ENCODE peak calls at places on chromosome 10, in eight cellular contexts. A, O, T, F, Z, M, J and B are unnamed samples.

GRCh38 chr10:132981173-132981555 is 38.8 kb upstream of the CFAP46 start:
- DNase-seq in F (no peak), Z (no peak), M (no peak), J (no peak), O (no peak), T (no peak), A (no peak), B (no peak)

GRCh38 chr10:61804414-61804813 is 97.1 kb upstream of the ARID5B start:
- DNase-seq in J (no peak), T (no peak), F (peak; percentile 50), Z (peak; percentile 50), M (no peak), O (no peak), A (no peak), B (no peak)

GRCh38 chr10:71081229-71081560 is 131.2 kb upstream of the UNC5B start:
- DNase-seq in J (no peak), A (no peak), O (no peak), T (no peak), F (no peak), Z (no peak), M (peak; percentile 11), B (no peak)

GRCh38 chr10:94108200-94108599 is 114.5 kb downstream of the PLCE1 start:
- DNase-seq in O (no peak), Z (peak; percentile 93), F (no peak), A (no peak), T (no peak), M (no peak), J (peak; percentile 66), B (no peak)

GRCh38 chr10:94223702-94224370 is 138.9 kb downstream of the NOC3L start:
- DNase-seq in O (no peak), F (no peak), Z (no peak), A (no peak), J (no peak), M (no peak), T (no peak), B (no peak)

GRCh38 chr10:132605390-132605789 is 67.8 kb downstream of the INPP5A start:
- DNase-seq in Z (no peak), T (no peak), O (peak; percentile 61), F (no peak), M (no peak), J (no peak), A (no peak), B (no peak)

GRCh38 chr10:90751107-90751997 is 106.5 kb downstream of the HTR7 start:
- DNase-seq in M (peak; percentile 66), J (no peak), F (peak; percentile 41), Z (peak; percentile 46), T (peak; percentile 27), O (no peak), A (peak; percentile 33), B (peak; percentile 45)

GRCh38 chr10:98041352-98042043 is 11.1 kb upstream of the CRTAC1 start:
- DNase-seq in J (peak; percentile 10), M (peak; percentile 86), F (peak; percentile 67), O (peak; percentile 82), Z (peak; percentile 73), T (peak; percentile 56), A (peak; percentile 63), B (peak; percentile 69)

GRCh38 chr10:103273026-103273425 is 3.9 kb upstream of the INA start:
- DNase-seq in J (peak; percentile 76), F (peak; percentile 16), A (peak; percentile 83), O (peak; percentile 78), M (peak; percentile 77), T (no peak), Z (peak; percentile 99), B (no peak)

GRCh38 chr10:118508863-118509262 is 86.6 kb downstream of the PRLHR start:
- DNase-seq in A (no peak), F (no peak), M (no peak), O (no peak), Z (no peak), T (no peak), J (no peak), B (no peak)

GRCh38 chr10:77156406-77156879 is 481.2 kb downstream of the KCNMA1 start:
- DNase-seq in T (peak; percentile 47), J (no peak), Z (peak; percentile 80), F (no peak), O (no peak), M (no peak), A (no peak), B (no peak)

GRCh38 chr10:33279276-33279675 is 55.2 kb downstream of the NRP1 start:
- DNase-seq in F (no peak), Z (peak; percentile 69), J (no peak), A (no peak), M (no peak), O (no peak), T (no peak), B (no peak)

GRCh38 chr10:79562135-79562756 is 2.0 kb upstream of the SFTPA2 start:
- DNase-seq in J (peak; percentile 13), O (peak; percentile 84), T (peak; percentile 71), Z (peak; percentile 74), A (peak; percentile 64), F (peak; percentile 78), M (peak; percentile 81), B (peak; percentile 75)

GRCh38 chr10:69437321-69438259 is 13.7 kb upstream of the TSPAN15 start:
- DNase-seq in A (no peak), T (no peak), Z (no peak), M (no peak), O (no peak), F (no peak), J (no peak), B (no peak)

GRCh38 chr10:76583711-76584161 is 1053.9 kb downstream of the KCNMA1 start:
- DNase-seq in T (no peak), O (no peak), Z (peak; percentile 84), F (no peak), J (peak; percentile 66), M (no peak), A (peak; percentile 56), B (no peak)

GRCh38 chr10:121900443-121901174 is 27.2 kb downstream of the ATE1 start:
- DNase-seq in O (no peak), F (peak; percentile 58), T (no peak), A (peak; percentile 17), M (no peak), J (peak; percentile 42), Z (peak; percentile 83), B (peak; percentile 41)

GRCh38 chr10:48983648-48984359 is 44.2 kb upstream of the LRRC18 start:
- DNase-seq in Z (no peak), A (no peak), F (no peak), T (no peak), J (no peak), O (no peak), M (no peak), B (no peak)

GRCh38 chr10:121495719-121496118 is 102.5 kb downstream of the FGFR2 start:
- DNase-seq in M (no peak), A (peak; percentile 74), T (no peak), J (no peak), O (no peak), F (no peak), Z (no peak), B (peak; percentile 53)

GRCh38 chr10:61836888-61837747 is 64.4 kb upstream of the ARID5B start:
- DNase-seq in Z (peak; percentile 72), F (no peak), M (no peak), T (no peak), O (no peak), J (peak; percentile 43), A (no peak), B (no peak)

GRCh38 chr10:3635697-3636096 is 149.3 kb downstream of the KLF6 start:
- DNase-seq in M (no peak), J (no peak), F (no peak), T (peak; percentile 57), O (no peak), Z (no peak), A (peak; percentile 42), B (peak; percentile 69)

GRCh38 chr10:11611248-11612003 is at the start of gene USP6NL:
- DNase-seq in M (peak; percentile 93), A (peak; percentile 74), F (peak; percentile 92), Z (peak; percentile 89), O (peak; percentile 97), T (peak; percentile 94), J (peak; percentile 46), B (peak; percentile 93)

GRCh38 chr10:102289840-102290239 is 44.5 kb downstream of the GBF1 start:
- DNase-seq in T (no peak), J (no peak), M (no peak), A (peak; percentile 64), F (no peak), O (no peak), Z (no peak), B (no peak)

GRCh38 chr10:2525781-2526180 is 541.6 kb upstream of the PFKP start:
- DNase-seq in M (no peak), F (no peak), J (no peak), O (no peak), A (no peak), Z (no peak), T (no peak), B (no peak)

GRCh38 chr10:43808136-43808535 is 159.5 kb upstream of the ZNF32 start:
- DNase-seq in M (no peak), Z (peak; percentile 10), J (no peak), T (no peak), F (no peak), O (no peak), A (no peak), B (no peak)
- H3K27ac ChIP-seq in M (no peak overlapping the region), Z (no peak overlapping the region), J (no peak overlapping the region), T (no peak overlapping the region), F (no peak overlapping the region), O (peak overlapping the region; percentile 90), A (no peak overlapping the region), B (no peak overlapping the region)

GRCh38 chr10:1499344-1499957 is 237.9 kb downstream of the ADARB2 start:
- DNase-seq in F (no peak), M (no peak), Z (no peak), T (no peak), J (no peak), O (no peak), A (no peak), B (no peak)
- H3K27ac ChIP-seq in F (no peak overlapping the region), M (no peak overlapping the region), Z (no peak overlapping the region), T (no peak overlapping the region), J (no peak overlapping the region), O (no peak overlapping the region), A (no peak overlapping the region), B (no peak overlapping the region)

GRCh38 chr10:31605846-31606543 is 287.0 kb downstream of the ZEB1 start:
- DNase-seq in O (no peak), Z (no peak), T (no peak), A (no peak), F (no peak), J (no peak), M (no peak), B (no peak)
- H3K27ac ChIP-seq in O (no peak overlapping the region), Z (no peak overlapping the region), T (no peak overlapping the region), A (no peak overlapping the region), F (no peak overlapping the region), J (no peak overlapping the region), M (no peak overlapping the region), B (no peak overlapping the region)

DNA sequence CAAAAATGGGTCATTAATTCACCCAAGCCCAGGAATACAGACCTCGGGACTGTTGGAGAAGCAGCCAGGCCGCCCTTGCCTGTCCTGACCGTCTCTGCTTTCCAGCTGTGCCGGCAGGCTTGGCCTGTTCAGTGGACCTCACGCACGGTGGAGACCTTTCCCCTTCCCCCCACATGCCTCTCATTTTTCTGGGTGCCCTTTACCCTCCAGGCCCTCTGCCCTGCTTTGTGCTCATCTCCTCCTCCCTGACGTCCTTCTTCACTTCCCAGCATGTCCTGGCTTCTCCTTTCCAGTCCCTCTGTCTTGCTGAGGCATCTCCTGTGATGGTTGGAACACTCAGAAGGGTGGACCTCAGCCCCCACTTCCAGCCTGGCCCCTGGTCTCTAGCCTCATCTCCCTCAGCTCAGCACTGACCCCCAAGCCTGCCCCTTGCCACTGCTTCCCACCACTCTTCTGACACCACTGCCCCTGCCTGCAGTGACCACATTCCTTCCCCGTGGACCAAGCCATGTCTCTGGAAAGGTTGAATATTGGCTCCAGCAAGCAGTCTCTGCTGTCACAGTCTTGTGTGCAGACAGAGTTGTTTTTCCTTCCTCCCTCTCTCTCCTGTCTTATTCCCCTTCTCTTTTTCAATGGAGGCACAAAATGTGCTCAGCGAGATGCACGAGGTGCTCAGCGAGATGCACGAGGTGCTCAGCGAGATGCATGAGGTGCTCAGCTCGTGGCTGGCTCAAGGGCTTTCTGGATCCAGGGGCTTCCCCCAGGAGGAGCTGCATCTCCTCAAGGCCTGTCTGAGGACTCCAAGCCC is 14.9 kb downstream of the BAG3 start:
- DNase-seq in J (no peak), T (no peak), M (no peak), A (peak; percentile 52), O (no peak), F (no peak), Z (no peak), B (no peak)
- H3K27ac ChIP-seq in J (peak overlapping the region; percentile 97), T (no peak overlapping the region), M (peak overlapping the region; percentile 93), A (peak overlapping the region; percentile 66), O (no peak overlapping the region), F (no peak overlapping the region), Z (no peak overlapping the region), B (peak overlapping the region; percentile 67)